ENCODE peak calls at places on chromosomes 1 and 21, in seven cellular contexts. W is GM23338, K is HCT116, Y is SK-N-SH, Z is PC-9, B is hepatocyte, R is OCI-LY7. V is an unnamed sample.

GRCh38 chr1:58406296-58407071 is 140.0 kb downstream of the OMA1 start:
- DNase-seq in Y (no peak), Z (no peak), W (no peak), K (no peak), R (no peak), B (no peak), V (no peak)

GRCh38 chr1:19484338-19484792 is 974 bp downstream of the CAPZB start:
- DNase-seq in Z (no peak), K (no peak), R (no peak), Y (no peak), W (peak; percentile 48), B (peak; percentile 59), V (no peak)

GRCh38 chr1:26408604-26409003 is 2.0 kb upstream of the LIN28A start:
- DNase-seq in R (peak; percentile 49), K (no peak), B (peak; percentile 91), Y (no peak), Z (peak; percentile 71), W (peak; percentile 95), V (peak; percentile 55)

GRCh38 chr21:45574691-45575090 is 32.5 kb upstream of the SLC19A1 start:
- DNase-seq in R (no peak), Z (no peak), B (no peak), Y (peak; percentile 34), K (no peak), W (no peak), V (no peak)

GRCh38 chr1:200628223-200628868 is 7.8 kb upstream of the KIF14 start:
- DNase-seq in B (no peak), W (no peak), R (peak; percentile 50), Y (no peak), K (no peak), Z (no peak), V (peak; percentile 77)

GRCh38 chr1:168348146-168348709 is 67.6 kb downstream of the TBX19 start:
- DNase-seq in R (no peak), B (no peak), Y (no peak), W (peak; percentile 11), K (peak; percentile 16), Z (no peak), V (peak; percentile 83)

GRCh38 chr1:185681034-185681633 is 53.1 kb upstream of the HMCN1 start:
- DNase-seq in K (peak; percentile 45), W (peak; percentile 78), B (peak; percentile 59), R (peak; percentile 36), Z (peak; percentile 16), Y (peak; percentile 17), V (peak; percentile 54)

GRCh38 chr1:96080925-96081324 is 640.7 kb upstream of the PTBP2 start:
- DNase-seq in W (peak; percentile 33), Y (no peak), Z (no peak), K (peak; percentile 8), B (peak; percentile 9), R (peak; percentile 5), V (no peak)

GRCh38 chr1:90314533-90314932 is 319.6 kb downstream of the ZNF326 start:
- DNase-seq in R (no peak), B (no peak), K (no peak), Y (no peak), W (no peak), Z (no peak), V (no peak)

GRCh38 chr1:13830170-13830569 is 130.2 kb downstream of the PRDM2 start:
- DNase-seq in K (no peak), Y (peak; percentile 1), Z (no peak), B (no peak), W (no peak), R (no peak), V (no peak)

GRCh38 chr21:33402011-33402979 is 918 bp upstream of the IFNGR2 start:
- DNase-seq in B (peak; percentile 78), K (no peak), W (peak; percentile 77), R (peak; percentile 60), Z (no peak), Y (peak; percentile 78), V (no peak)

GRCh38 chr1:198656500-198656932 is 17.7 kb downstream of the PTPRC start:
- DNase-seq in W (peak; percentile 6), R (peak; percentile 80), K (no peak), B (peak; percentile 17), Y (no peak), Z (peak; percentile 66), V (no peak)

GRCh38 chr1:51101976-51102375 is at the start of gene C1orf185:
- DNase-seq in Z (no peak), B (no peak), W (no peak), K (no peak), R (no peak), Y (no peak), V (no peak)

GRCh38 chr1:34389974-34390373 is 213.3 kb downstream of the C1orf94 start:
- DNase-seq in W (no peak), B (no peak), Y (no peak), R (no peak), K (no peak), Z (no peak), V (no peak)

GRCh38 chr1:18724801-18725200 is 94.2 kb downstream of the PAX7 start:
- DNase-seq in W (no peak), Z (no peak), B (no peak), Y (no peak), K (no peak), R (no peak), V (no peak)

GRCh38 chr1:100502052-100502792 is 35.7 kb upstream of the GPR88 start:
- DNase-seq in Y (no peak), Z (no peak), W (no peak), K (no peak), B (no peak), R (no peak), V (no peak)

GRCh38 chr1:59316497-59317128 is 19.7 kb downstream of the FGGY start:
- DNase-seq in R (no peak), Z (no peak), Y (no peak), K (no peak), B (no peak), W (no peak), V (no peak)

GRCh38 chr1:197781998-197782718 is 6.9 kb upstream of the DENND1B start:
- DNase-seq in K (no peak), W (no peak), R (no peak), B (no peak), Z (no peak), Y (no peak), V (no peak)

GRCh38 chr1:30606166-30606565 is 117.2 kb downstream of the MATN1 start:
- DNase-seq in W (no peak), Y (no peak), Z (no peak), K (no peak), R (no peak), B (no peak), V (no peak)

DNA sequence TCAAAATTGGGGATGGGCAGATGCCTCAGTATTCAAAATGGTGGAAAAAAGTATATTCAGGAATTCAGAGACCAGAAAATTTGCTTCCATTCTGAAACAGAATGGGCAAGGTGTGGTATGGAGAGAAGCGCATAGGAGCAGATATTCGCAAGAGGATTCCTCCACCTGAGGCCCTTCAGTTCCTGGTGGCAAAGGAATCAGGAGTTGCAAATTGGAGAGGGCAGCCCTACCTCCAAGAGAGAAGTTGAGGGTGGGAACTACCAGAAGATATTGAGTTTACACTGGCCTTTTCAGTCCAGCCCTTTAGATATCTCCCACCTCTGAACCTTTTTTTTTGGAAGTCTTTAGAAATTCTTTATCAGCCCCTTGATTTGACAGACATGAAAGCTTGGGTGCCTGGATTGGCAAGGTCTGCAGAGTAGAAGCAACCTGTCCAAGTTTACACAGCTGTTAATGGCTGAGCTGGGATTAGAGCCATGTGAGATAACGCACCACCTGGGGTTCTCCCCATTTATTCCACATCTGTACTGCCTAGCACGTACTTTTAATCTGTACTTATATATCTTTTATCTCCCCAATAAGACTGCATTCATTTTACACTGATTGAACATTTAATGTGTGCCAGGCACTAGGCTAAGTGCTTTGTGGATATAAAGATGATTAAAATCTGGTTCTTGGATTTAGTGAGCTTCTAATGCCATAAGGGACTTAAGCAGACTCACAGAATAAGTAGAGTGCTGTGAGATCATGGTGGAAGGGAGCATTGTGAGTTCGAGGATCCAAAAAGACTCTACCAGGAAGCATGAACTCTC is 99.5 kb downstream of the NGF start:
- DNase-seq in Y (no peak), K (no peak), W (no peak), B (no peak), Z (no peak), R (no peak), V (no peak)
- TF ChIP-seq CTCF in Y (no peak), K (no peak), W (no peak), B (no peak), Z (no peak), R (no peak), V (no peak)

GRCh38 chr1:220809187-220809550 is 22.5 kb downstream of the MTARC1 start:
- DNase-seq in R (no peak), Y (no peak), B (no peak), Z (no peak), W (no peak), K (no peak), V (no peak)

GRCh38 chr1:220807726-220808125 is 21.0 kb downstream of the MTARC1 start:
- DNase-seq in W (no peak), Z (no peak), R (no peak), B (no peak), Y (no peak), K (no peak), V (no peak)

GRCh38 chr1:220809704-220810103 is 23.0 kb downstream of the MTARC1 start:
- DNase-seq in Z (no peak), W (no peak), K (no peak), Y (no peak), R (no peak), B (no peak), V (no peak)

GRCh38 chr1:220810179-220810653 is 23.5 kb downstream of the MTARC1 start:
- DNase-seq in B (peak; percentile 83), Y (peak; percentile 67), W (peak; percentile 91), K (peak; percentile 38), Z (peak; percentile 31), R (peak; percentile 66), V (peak; percentile 89)

DNA sequence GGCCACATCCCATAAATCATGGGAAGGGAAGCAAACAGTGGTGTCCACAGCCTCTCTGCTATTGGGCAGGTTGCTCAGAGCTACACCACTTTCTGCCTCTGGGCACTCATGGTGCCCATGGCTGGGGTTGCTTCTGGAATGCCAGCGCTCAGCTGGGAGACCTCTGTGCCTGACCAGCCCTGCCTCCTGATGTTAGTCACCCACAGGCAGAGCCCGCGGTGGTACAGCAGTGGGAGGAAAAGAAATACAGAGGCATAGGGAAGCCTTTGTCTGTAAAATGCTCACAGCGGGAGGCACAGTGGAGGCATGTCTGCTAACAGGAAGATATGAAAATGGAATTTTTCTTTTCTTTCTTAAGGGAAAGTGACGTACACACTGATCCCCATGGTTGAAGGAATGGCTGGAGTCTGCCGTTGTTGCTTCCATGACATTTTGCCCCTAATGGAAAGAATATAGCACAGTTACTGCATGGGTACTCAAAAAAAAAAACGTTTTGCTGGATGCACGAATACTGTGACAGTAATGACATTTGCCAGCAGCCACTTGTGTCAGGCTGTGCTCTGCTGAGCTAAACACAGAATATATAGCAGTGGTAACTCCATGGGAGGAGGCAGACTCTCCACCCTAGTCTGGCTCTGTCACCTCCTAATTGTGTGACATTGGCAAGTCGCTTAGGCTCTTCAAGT is 21.9 kb downstream of the MTARC1 start:
- DNase-seq in K (no peak), Z (no peak), Y (no peak), B (no peak), W (no peak), R (no peak), V (no peak)
- H3K9me2 ChIP-seq in K (no peaks in the 10 kb centered on the region), Z (no peaks in the 10 kb centered on the region), Y (no peaks in the 10 kb centered on the region), B (no peaks in the 10 kb centered on the region), W (no peaks in the 10 kb centered on the region), R (no peaks in the 10 kb centered on the region), V (no peaks in the 10 kb centered on the region)

GRCh38 chr1:156486421-156487344 is 13.9 kb downstream of the MEF2D start:
- DNase-seq in B (no peak), K (no peak), Y (peak; percentile 65), W (no peak), Z (no peak), R (no peak), V (no peak)
- H3K27ac ChIP-seq in B (no peak overlapping the region), K (no peak overlapping the region), Y (no peak overlapping the region), W (no peak overlapping the region), Z (no peak overlapping the region), R (peak overlapping the region; percentile 98), V (peak overlapping the region; percentile 83)

GRCh38 chr21:41876928-41877652 is 2.1 kb downstream of the PRDM15 start:
- DNase-seq in Y (no peak), R (peak; percentile 55), Z (no peak), K (no peak), B (no peak), W (no peak), V (no peak)
- TF ChIP-seq CTCF in Y (no peak), R (peak; percentile 55), Z (no peak), K (no peak), B (no peak), W (peak; percentile 5), V (no peak)

V was measured in MM.1S.